ENCODE peak calls at places on chromosomes 4 and X, in six cellular contexts. W is GM10248, V is neural crest cell, M is hepatocyte, L is lower lobe of right lung, F is OCI-LY7. K is an unnamed sample.

GRCh38 chr4:56626420-56626819 is 54.7 kb downstream of the HOPX start:
- DNase-seq in W (no peak), V (no peak), M (no peak), L (no peak), F (no peak), K (no peak)

GRCh38 chr4:83109480-83110221 is 4.9 kb downstream of the PLAC8 start:
- DNase-seq in W (peak), V (peak), M (peak), L (peak), F (peak), K (peak)

GRCh38 chr4:41339812-41340809 is 83.4 kb downstream of the UCHL1 start:
- DNase-seq in W (no peak), V (peak), M (peak), L (no peak), F (no peak), K (no peak)

GRCh38 chrX:31266172-31267076 is 194.6 kb upstream of the FTHL17 start:
- DNase-seq in W (peak), V (peak), M (peak), L (peak), F (peak), K (peak)

GRCh38 chr4:5863461-5864113 is 29.3 kb downstream of the CRMP1 start:
- DNase-seq in W (no peak), V (no peak), M (peak), L (no peak), F (no peak), K (no peak)

GRCh38 chr4:3368334-3368733 is 73.4 kb upstream of the HGFAC start:
- DNase-seq in W (no peak), V (no peak), M (no peak), L (no peak), F (no peak), K (no peak)

GRCh38 chr4:187098429-187098828 is 374.8 kb upstream of the FAT1 start:
- DNase-seq in W (no peak), V (no peak), M (no peak), L (no peak), F (no peak), K (no peak)

GRCh38 chrX:13007519-13008188 is 32.7 kb downstream of the TMSB4X start:
- DNase-seq in W (no peak), V (no peak), M (no peak), L (no peak), F (no peak), K (no peak)

GRCh38 chr4:101284546-101284945 is 62.8 kb downstream of the PPP3CA start:
- DNase-seq in W (no peak), V (no peak), M (no peak), L (no peak), F (no peak), K (no peak)

GRCh38 chrX:116194649-116195048 is 24.1 kb downstream of the AGTR2 start:
- DNase-seq in W (no peak), V (no peak), M (no peak), L (no peak), F (no peak), K (no peak)

GRCh38 chr4:13977755-13978154 is 350.2 kb upstream of the BOD1L1 start:
- DNase-seq in W (no peak), V (no peak), M (no peak), L (no peak), F (no peak), K (no peak)

GRCh38 chr4:88017516-88018302 is 10.3 kb downstream of the PKD2 start:
- DNase-seq in W (no peak), V (no peak), M (peak), L (no peak), F (no peak), K (no peak)

GRCh38 chr4:74625981-74626380 is 168.3 kb downstream of the BTC start:
- DNase-seq in W (no peak), V (no peak), M (no peak), L (no peak), F (no peak), K (no peak)

GRCh38 chr4:44415251-44415650 is 33.4 kb downstream of the KCTD8 start:
- DNase-seq in W (no peak), V (no peak), M (no peak), L (no peak), F (no peak), K (no peak)

GRCh38 chr4:52957791-52958190 is 95.7 kb downstream of the RASL11B start:
- DNase-seq in W (no peak), V (no peak), M (no peak), L (no peak), F (no peak), K (no peak)
- TF ChIP-seq CTCF in W (no peak), V (no peak), M (no peak), L (no peak), F (no peak), K (no peak)

DNA sequence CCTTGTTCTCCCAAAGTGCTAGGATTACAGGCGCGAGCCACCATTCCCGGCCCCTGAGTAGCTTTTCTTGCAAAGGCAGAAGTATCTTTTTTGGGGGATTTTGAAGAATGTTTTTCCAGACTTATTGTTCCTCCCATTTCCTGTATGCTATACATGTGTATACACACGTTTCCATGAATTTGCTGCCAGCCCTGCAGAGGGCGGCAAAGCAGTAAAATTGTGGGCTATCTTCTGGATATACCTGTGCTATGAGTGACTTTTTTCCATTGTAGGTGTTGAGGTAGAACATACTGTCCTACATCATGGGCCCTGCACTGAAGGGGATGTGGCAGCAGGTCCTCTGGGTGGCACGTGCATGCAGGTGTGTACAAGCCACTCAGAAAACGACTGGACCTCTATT is 16.9 kb upstream of the MED28 start:
- DNase-seq in W (no peak), V (no peak), M (peak), L (no peak), F (no peak), K (no peak)
- TF ChIP-seq CTCF in W (no peak), V (peak), M (peak), L (no peak), F (peak), K (no peak)

GRCh38 chr4:183505556-183506388 is 914 bp downstream of the ING2 start:
- DNase-seq in W (peak), V (peak), M (peak), L (peak), F (peak), K (peak)
- TF ChIP-seq CTCF in W (no peak), V (peak), M (no peak), L (no peak), F (no peak), K (no peak)

GRCh38 chr4:149549911-149550310 is 265.7 kb downstream of the IQCM start:
- DNase-seq in W (no peak), V (no peak), M (peak), L (no peak), F (no peak), K (no peak)
- TF ChIP-seq CTCF in W (no peak), V (no peak), M (peak), L (no peak), F (no peak), K (no peak)

GRCh38 chr4:131430302-131430701 is 1718.8 kb upstream of the PCDH10 start:
- DNase-seq in W (no peak), V (no peak), M (no peak), L (no peak), F (peak), K (no peak)
- TF ChIP-seq CTCF in W (no peak), V (no peak), M (no peak), L (no peak), F (peak), K (peak)

DNA sequence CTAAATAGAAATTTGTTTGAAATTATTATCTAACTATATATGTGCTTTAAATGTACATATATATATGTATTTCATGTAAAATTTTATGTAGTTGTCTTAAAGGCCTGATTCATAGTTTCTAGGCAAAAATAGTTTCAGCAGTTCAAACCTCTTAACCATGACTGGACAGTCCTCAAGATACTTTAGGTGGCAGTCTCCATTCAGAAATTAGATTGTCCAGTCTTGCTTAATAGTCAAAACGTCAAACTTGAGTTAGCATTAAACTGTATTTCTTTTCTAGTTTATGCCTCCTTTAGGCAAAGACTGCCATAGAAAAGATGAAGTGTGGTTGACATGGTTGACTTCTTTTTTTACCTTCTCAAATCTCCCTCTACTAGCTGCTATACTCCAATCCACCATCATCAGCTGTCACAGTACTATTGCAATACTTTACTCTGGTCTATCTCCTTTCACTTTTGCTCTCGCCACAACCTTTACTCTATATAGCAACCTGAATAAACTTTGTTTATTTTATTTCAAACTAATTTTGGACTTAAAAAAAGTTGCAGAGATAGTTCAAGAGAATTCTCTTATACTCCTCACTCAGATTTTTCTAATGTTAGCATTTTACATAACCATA is 395.6 kb upstream of the DIPK2B start:
- DNase-seq in W (no peak), V (no peak), M (no peak), L (no peak), F (no peak), K (no peak)
- TF ChIP-seq CTCF in W (no peak), V (no peak), M (no peak), L (no peak), F (no peak), K (no peak)

GRCh38 chr4:149995134-149995756 is 83.0 kb upstream of the DCLK2 start:
- DNase-seq in W (no peak), V (no peak), M (no peak), L (no peak), F (no peak), K (no peak)

GRCh38 chr4:150001815-150002214 is 76.4 kb upstream of the DCLK2 start:
- DNase-seq in W (no peak), V (no peak), M (no peak), L (no peak), F (no peak), K (no peak)

GRCh38 chr4:149997881-149998421 is 80.3 kb upstream of the DCLK2 start:
- DNase-seq in W (peak), V (no peak), M (peak), L (no peak), F (no peak), K (no peak)

GRCh38 chr4:150002561-150002960 is 75.7 kb upstream of the DCLK2 start:
- DNase-seq in W (no peak), V (no peak), M (no peak), L (no peak), F (no peak), K (no peak)

DNA sequence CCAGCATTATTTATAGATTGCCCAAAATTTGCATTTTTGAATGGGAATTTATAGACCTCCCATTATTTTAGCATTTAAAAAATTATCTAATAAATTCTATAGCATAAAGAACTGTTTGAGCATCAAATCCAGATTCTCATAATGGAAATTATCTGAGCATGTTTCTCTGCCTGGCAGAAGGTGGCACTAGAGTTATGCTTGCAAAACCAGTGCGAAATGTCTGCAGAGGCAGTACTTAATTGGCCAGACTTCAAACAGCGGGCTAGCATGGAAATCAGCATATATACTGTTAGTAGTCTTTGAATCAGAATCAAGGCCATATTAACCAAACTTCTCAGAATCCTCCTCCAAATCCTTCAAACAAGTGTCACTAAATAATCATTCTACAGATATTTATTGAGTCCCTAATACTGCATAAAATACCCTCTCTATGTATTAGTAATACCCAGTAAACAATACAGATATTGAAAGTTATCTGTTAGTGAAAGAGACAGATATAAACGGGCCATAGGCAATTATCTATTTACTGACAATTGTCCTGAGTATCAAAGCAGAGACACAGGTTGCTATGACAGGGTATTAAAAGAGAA is 78.7 kb upstream of the DCLK2 start:
- DNase-seq in W (peak), V (peak), M (peak), L (no peak), F (peak), K (peak)
- TF ChIP-seq CTCF in W (peak), V (peak), M (peak), L (peak), F (peak), K (peak)

K was measured in GM20000.